ENCODE peak calls at places on chromosomes 11 and 22, in nine cellular contexts. One of them, this sample, is unnamed.

GRCh38 chr22:44822479-44822878 is 70.1 kb downstream of the ARHGAP8 start:
- DNase-seq in IMR-90: no peak
- DNase-seq in transverse colon: no peak
- DNase-seq in adrenal gland: no peak
- DNase-seq in hepatocyte: no peak
- DNase-seq in MM.1S: no peak
- DNase-seq in cardiac muscle cell: no peak
- DNase-seq in brain microvascular endothelial cell: no peak
- DNase-seq in mammary epithelial cell: no peak
- DNase-seq in this sample: no peak

GRCh38 chr22:19847345-19847632 is 7.4 kb downstream of the GNB1L start:
- DNase-seq in IMR-90: no peak
- DNase-seq in transverse colon: no peak
- DNase-seq in adrenal gland: no peak
- DNase-seq in hepatocyte: no peak
- DNase-seq in MM.1S: no peak
- DNase-seq in cardiac muscle cell: no peak
- DNase-seq in brain microvascular endothelial cell: no peak
- DNase-seq in mammary epithelial cell: no peak
- DNase-seq in this sample: no peak

GRCh38 chr11:2477254-2477653 is 32.4 kb downstream of the KCNQ1 start:
- DNase-seq in IMR-90: no peak
- DNase-seq in transverse colon: no peak
- DNase-seq in adrenal gland: peak; percentile 70
- DNase-seq in hepatocyte: no peak
- DNase-seq in MM.1S: no peak
- DNase-seq in cardiac muscle cell: no peak
- DNase-seq in brain microvascular endothelial cell: no peak
- DNase-seq in mammary epithelial cell: no peak
- DNase-seq in this sample: no peak

GRCh38 chr11:130775306-130776043 is 140.8 kb downstream of the SNX19 start:
- DNase-seq in IMR-90: peak; percentile 70
- DNase-seq in transverse colon: no peak
- DNase-seq in adrenal gland: no peak
- DNase-seq in hepatocyte: peak; percentile 21
- DNase-seq in MM.1S: no peak
- DNase-seq in cardiac muscle cell: no peak
- DNase-seq in brain microvascular endothelial cell: peak; percentile 58
- DNase-seq in mammary epithelial cell: peak; percentile 70
- DNase-seq in this sample: no peak

GRCh38 chr11:14542384-14542783 is 22.2 kb upstream of the PSMA1 start:
- DNase-seq in IMR-90: no peak
- DNase-seq in transverse colon: no peak
- DNase-seq in adrenal gland: no peak
- DNase-seq in hepatocyte: no peak
- DNase-seq in MM.1S: no peak
- DNase-seq in cardiac muscle cell: no peak
- DNase-seq in brain microvascular endothelial cell: no peak
- DNase-seq in mammary epithelial cell: no peak
- DNase-seq in this sample: no peak

GRCh38 chr11:86696004-86696403 is 23.6 kb upstream of the ME3 start:
- DNase-seq in IMR-90: peak; percentile 92
- DNase-seq in transverse colon: no peak
- DNase-seq in adrenal gland: no peak
- DNase-seq in hepatocyte: peak; percentile 44
- DNase-seq in MM.1S: no peak
- DNase-seq in cardiac muscle cell: peak; percentile 95
- DNase-seq in brain microvascular endothelial cell: peak; percentile 70
- DNase-seq in mammary epithelial cell: peak; percentile 86
- DNase-seq in this sample: peak; percentile 86

GRCh38 chr22:31055322-31056159 is 25.6 kb upstream of the SMTN start:
- DNase-seq in IMR-90: peak; percentile 99
- DNase-seq in transverse colon: peak; percentile 82
- DNase-seq in adrenal gland: peak; percentile 67
- DNase-seq in hepatocyte: peak; percentile 98
- DNase-seq in MM.1S: no peak
- DNase-seq in cardiac muscle cell: peak; percentile 99
- DNase-seq in brain microvascular endothelial cell: peak; percentile 97
- DNase-seq in mammary epithelial cell: peak; percentile 96
- DNase-seq in this sample: peak; percentile 88

GRCh38 chr11:58027341-58027740 is 3.4 kb upstream of the OR6Q1 start:
- DNase-seq in IMR-90: peak; percentile 94
- DNase-seq in transverse colon: no peak
- DNase-seq in adrenal gland: no peak
- DNase-seq in hepatocyte: no peak
- DNase-seq in MM.1S: no peak
- DNase-seq in cardiac muscle cell: peak; percentile 4
- DNase-seq in brain microvascular endothelial cell: no peak
- DNase-seq in mammary epithelial cell: no peak
- DNase-seq in this sample: no peak

GRCh38 chr11:132220464-132220863 is 850.0 kb downstream of the NTM start:
- DNase-seq in IMR-90: peak; percentile 74
- DNase-seq in transverse colon: no peak
- DNase-seq in adrenal gland: no peak
- DNase-seq in hepatocyte: no peak
- DNase-seq in MM.1S: no peak
- DNase-seq in cardiac muscle cell: peak; percentile 35
- DNase-seq in brain microvascular endothelial cell: peak; percentile 89
- DNase-seq in mammary epithelial cell: peak; percentile 4
- DNase-seq in this sample: peak; percentile 64

GRCh38 chr22:39926175-39927152 is 25.6 kb downstream of the GRAP2 start:
- DNase-seq in IMR-90: no peak
- DNase-seq in transverse colon: peak; percentile 28
- DNase-seq in adrenal gland: no peak
- DNase-seq in hepatocyte: peak; percentile 28
- DNase-seq in MM.1S: no peak
- DNase-seq in cardiac muscle cell: no peak
- DNase-seq in brain microvascular endothelial cell: no peak
- DNase-seq in mammary epithelial cell: no peak
- DNase-seq in this sample: no peak

GRCh38 chr11:76670475-76671235 is at the start of gene LRRC32:
- DNase-seq in IMR-90: no peak
- DNase-seq in transverse colon: peak; percentile 57
- DNase-seq in adrenal gland: peak; percentile 69
- DNase-seq in hepatocyte: peak; percentile 55
- DNase-seq in MM.1S: no peak
- DNase-seq in cardiac muscle cell: peak; percentile 55
- DNase-seq in brain microvascular endothelial cell: no peak
- DNase-seq in mammary epithelial cell: no peak
- DNase-seq in this sample: no peak

GRCh38 chr11:113504071-113504470 is 28.9 kb upstream of the DRD2 start:
- DNase-seq in IMR-90: no peak
- DNase-seq in transverse colon: no peak
- DNase-seq in adrenal gland: no peak
- DNase-seq in hepatocyte: no peak
- DNase-seq in MM.1S: no peak
- DNase-seq in cardiac muscle cell: no peak
- DNase-seq in brain microvascular endothelial cell: no peak
- DNase-seq in mammary epithelial cell: no peak
- DNase-seq in this sample: no peak

GRCh38 chr11:2222479-2222878 is 47.9 kb downstream of the ASCL2 start:
- DNase-seq in IMR-90: no peak
- DNase-seq in transverse colon: no peak
- DNase-seq in adrenal gland: no peak
- DNase-seq in hepatocyte: no peak
- DNase-seq in MM.1S: no peak
- DNase-seq in cardiac muscle cell: peak; percentile 2
- DNase-seq in brain microvascular endothelial cell: no peak
- DNase-seq in mammary epithelial cell: no peak
- DNase-seq in this sample: no peak

GRCh38 chr11:19756675-19757475 is 44.2 kb downstream of the NAV2 start:
- DNase-seq in IMR-90: no peak
- DNase-seq in transverse colon: no peak
- DNase-seq in adrenal gland: no peak
- DNase-seq in hepatocyte: no peak
- DNase-seq in MM.1S: no peak
- DNase-seq in cardiac muscle cell: peak; percentile 52
- DNase-seq in brain microvascular endothelial cell: peak; percentile 14
- DNase-seq in mammary epithelial cell: no peak
- DNase-seq in this sample: no peak

DNA sequence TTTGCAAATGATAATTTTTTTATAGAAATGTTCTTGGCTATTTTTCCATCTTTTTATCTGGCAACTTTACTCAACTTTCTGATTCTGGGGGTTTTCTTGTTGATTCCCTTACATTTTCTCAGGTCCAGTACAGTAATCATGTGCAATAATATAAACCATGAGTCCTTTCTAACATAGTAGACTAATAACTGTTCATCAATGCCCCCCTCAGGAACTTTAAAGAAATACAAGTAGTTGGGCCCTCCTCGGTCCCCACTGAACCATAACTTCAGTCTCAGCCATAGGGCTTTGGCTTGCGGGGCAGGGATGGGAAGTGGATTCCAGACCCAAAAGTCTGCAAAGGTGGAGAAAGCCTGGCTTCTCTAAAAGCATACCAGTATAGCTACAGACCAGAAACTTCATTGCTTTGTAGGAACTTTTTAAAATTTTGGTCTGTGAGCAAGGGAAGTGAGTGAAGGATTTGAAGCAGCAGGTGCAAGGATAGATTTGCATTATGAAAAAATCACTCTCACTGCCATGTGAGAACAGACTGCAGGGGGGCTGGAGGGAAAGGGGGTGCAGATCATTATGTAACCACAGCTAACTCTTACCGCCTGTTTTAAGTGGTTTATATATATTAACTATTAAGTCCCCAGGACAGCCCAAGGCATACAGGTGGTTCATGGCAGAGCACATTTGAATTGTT is 10.5 kb upstream of the TUB start:
- DNase-seq in IMR-90: peak; percentile 61
- DNase-seq in transverse colon: no peak
- DNase-seq in adrenal gland: peak; percentile 29
- DNase-seq in hepatocyte: peak; percentile 55
- DNase-seq in MM.1S: no peak
- DNase-seq in cardiac muscle cell: peak; percentile 67
- DNase-seq in brain microvascular endothelial cell: peak; percentile 44
- DNase-seq in mammary epithelial cell: peak; percentile 27
- DNase-seq in this sample: no peak
- TF ChIP-seq CTCF in IMR-90: peak; percentile 62
- TF ChIP-seq CTCF in transverse colon: no peak
- TF ChIP-seq CTCF in adrenal gland: peak; percentile 58
- TF ChIP-seq CTCF in hepatocyte: peak; percentile 48
- TF ChIP-seq CTCF in MM.1S: peak; percentile 24
- TF ChIP-seq CTCF in cardiac muscle cell: peak; percentile 57
- TF ChIP-seq CTCF in brain microvascular endothelial cell: peak; percentile 51
- TF ChIP-seq CTCF in mammary epithelial cell: peak; percentile 26
- TF ChIP-seq CTCF in this sample: peak; percentile 46

DNA sequence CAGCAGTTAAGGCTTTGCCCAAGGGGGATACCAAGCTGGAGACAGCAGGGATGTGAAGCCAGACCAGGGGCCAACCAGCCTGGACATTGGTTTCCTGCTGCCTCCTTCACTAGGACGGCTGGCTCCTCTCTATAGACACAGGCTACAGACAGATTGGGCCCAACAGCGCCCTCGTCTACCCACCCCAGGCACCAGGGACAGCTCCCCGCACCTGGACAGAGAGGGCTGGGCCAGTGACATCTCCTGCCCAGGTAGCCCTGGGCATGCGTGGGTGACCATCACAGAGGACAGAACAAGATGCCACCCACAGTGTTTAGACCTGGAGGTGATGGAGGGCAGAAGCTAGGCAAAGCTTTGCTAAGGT is 1.2 kb downstream of the DKK3 start:
- DNase-seq in IMR-90: no peak
- DNase-seq in transverse colon: no peak
- DNase-seq in adrenal gland: no peak
- DNase-seq in hepatocyte: no peak
- DNase-seq in MM.1S: no peak
- DNase-seq in cardiac muscle cell: no peak
- DNase-seq in brain microvascular endothelial cell: no peak
- DNase-seq in mammary epithelial cell: peak; percentile 45
- DNase-seq in this sample: no peak
- H3K4me3 ChIP-seq in IMR-90: peak overlapping the region; percentile 100
- H3K4me3 ChIP-seq in transverse colon: no peak overlapping the region
- H3K4me3 ChIP-seq in adrenal gland: peak overlapping the region; percentile 78
- H3K4me3 ChIP-seq in hepatocyte: no peak overlapping the region
- H3K4me3 ChIP-seq in MM.1S: no peak overlapping the region
- H3K4me3 ChIP-seq in cardiac muscle cell: no peak overlapping the region
- H3K4me3 ChIP-seq in brain microvascular endothelial cell: peak overlapping the region; percentile 79
- H3K4me3 ChIP-seq in mammary epithelial cell: peak overlapping the region; percentile 85
- H3K4me3 ChIP-seq in this sample: no peak overlapping the region

DNA sequence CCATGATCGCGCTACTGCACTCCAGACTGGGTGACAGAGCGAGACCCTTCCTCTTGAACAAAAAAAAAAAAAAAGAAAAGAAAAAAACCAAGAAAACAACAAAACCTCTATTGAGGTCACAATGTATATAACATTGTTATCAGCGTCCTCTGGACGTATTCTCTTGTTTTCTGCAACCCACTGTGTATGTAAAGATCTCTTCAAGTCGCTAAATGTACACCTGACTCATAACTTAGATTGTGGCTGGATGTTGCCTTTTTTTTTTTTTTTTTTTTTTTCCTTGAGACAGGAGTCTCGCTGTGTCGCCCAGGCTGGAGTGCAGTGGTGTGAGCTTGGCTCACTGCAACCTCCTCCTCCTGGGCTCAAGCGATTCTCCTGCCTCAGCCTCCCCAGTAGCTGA is 1.4 kb upstream of the YPEL1 start:
- DNase-seq in IMR-90: no peak
- DNase-seq in transverse colon: no peak
- DNase-seq in adrenal gland: no peak
- DNase-seq in hepatocyte: no peak
- DNase-seq in MM.1S: no peak
- DNase-seq in cardiac muscle cell: no peak
- DNase-seq in brain microvascular endothelial cell: no peak
- DNase-seq in mammary epithelial cell: no peak
- DNase-seq in this sample: no peak
- H3K36me3 ChIP-seq in IMR-90: no peaks in the 10 kb centered on the region
- H3K36me3 ChIP-seq in transverse colon: no peaks in the 10 kb centered on the region
- H3K36me3 ChIP-seq in adrenal gland: no peaks in the 10 kb centered on the region
- H3K36me3 ChIP-seq in hepatocyte: no peaks in the 10 kb centered on the region
- H3K36me3 ChIP-seq in MM.1S: no peaks in the 10 kb centered on the region
- H3K36me3 ChIP-seq in cardiac muscle cell: no peaks in the 10 kb centered on the region
- H3K36me3 ChIP-seq in brain microvascular endothelial cell: no peaks in the 10 kb centered on the region
- H3K36me3 ChIP-seq in mammary epithelial cell: no peaks in the 10 kb centered on the region
- H3K36me3 ChIP-seq in this sample: no peaks in the 10 kb centered on the region

DNA sequence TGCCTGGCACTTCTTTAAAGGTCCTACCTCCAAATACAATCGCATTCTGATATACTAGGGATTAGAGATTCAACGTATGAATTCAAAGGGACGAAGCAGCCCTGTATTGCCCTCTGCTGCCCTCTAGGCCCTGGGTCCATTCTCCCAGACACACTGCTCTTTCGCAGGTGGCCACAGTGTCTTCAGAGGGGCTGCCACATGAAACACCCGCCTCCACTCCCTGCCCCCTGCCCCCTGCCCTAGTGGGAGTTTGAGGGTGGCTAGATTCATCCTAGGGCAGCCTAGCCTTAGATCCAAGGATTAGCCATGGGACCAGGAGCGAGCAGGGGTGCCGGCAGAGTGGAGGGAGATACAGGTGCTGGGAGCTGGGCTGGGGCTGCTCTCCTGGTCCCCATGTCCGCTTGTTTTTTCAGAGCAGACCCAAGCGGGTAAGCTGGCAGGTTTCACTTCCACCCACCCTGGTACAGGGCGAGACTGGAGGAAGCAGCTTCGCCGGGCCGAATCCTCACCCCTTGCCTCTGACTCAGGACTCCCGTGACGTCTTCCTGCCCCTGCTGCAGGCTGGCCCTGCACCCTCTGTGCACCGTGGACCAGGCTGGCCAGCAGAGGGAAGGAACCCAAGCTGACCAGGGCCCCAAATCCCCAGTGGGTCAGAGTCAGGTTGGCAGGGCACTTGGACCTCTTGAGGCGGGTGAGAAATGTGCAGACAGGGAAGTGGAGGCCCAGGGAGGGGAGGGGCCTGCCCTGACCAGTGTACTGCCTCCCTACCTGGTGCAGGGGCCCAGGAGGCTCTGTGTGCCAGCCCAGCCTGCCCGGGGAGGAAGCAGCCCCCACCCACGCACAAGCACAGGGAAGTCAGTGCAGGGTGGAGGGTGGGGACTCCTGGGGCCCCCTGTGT is 28.4 kb upstream of the HMOX1 start:
- DNase-seq in IMR-90: no peak
- DNase-seq in transverse colon: peak; percentile 80
- DNase-seq in adrenal gland: peak; percentile 84
- DNase-seq in hepatocyte: no peak
- DNase-seq in MM.1S: peak; percentile 80
- DNase-seq in cardiac muscle cell: no peak
- DNase-seq in brain microvascular endothelial cell: no peak
- DNase-seq in mammary epithelial cell: no peak
- DNase-seq in this sample: no peak
- TF ChIP-seq CTCF in IMR-90: peak; percentile 18
- TF ChIP-seq CTCF in transverse colon: peak; percentile 2
- TF ChIP-seq CTCF in adrenal gland: peak; percentile 59
- TF ChIP-seq CTCF in hepatocyte: peak; percentile 7
- TF ChIP-seq CTCF in MM.1S: peak; percentile 50
- TF ChIP-seq CTCF in cardiac muscle cell: peak; percentile 19
- TF ChIP-seq CTCF in brain microvascular endothelial cell: peak; percentile 40
- TF ChIP-seq CTCF in mammary epithelial cell: no peak
- TF ChIP-seq CTCF in this sample: peak; percentile 29